ENCODE peak calls at places on chromosomes 6 and 20, in eight cellular contexts. V is kidney, E is keratinocyte, A is fibroblast of lung, O is IMR-90, Q is mesendoderm, H is HCT116, K is adipocyte. Z is an unnamed sample.

GRCh38 chr20:38894091-38894847 is 31.9 kb upstream of the FAM83D start:
- DNase-seq in V (no peak), K (no peak), E (no peak), H (no peak), Q (no peak), A (peak; percentile 3), O (no peak), Z (no peak)

GRCh38 chr6:34730006-34730405 is 27.3 kb upstream of the SNRPC start:
- DNase-seq in E (no peak), V (no peak), Q (no peak), H (no peak), O (no peak), A (no peak), K (no peak), Z (no peak)

GRCh38 chr20:1075564-1075963 is 42.8 kb upstream of the PSMF1 start:
- DNase-seq in K (no peak), Q (no peak), A (no peak), O (no peak), V (no peak), E (no peak), H (no peak), Z (no peak)

GRCh38 chr6:149489967-149490366 is 5.2 kb upstream of the ZC3H12D start:
- DNase-seq in E (no peak), O (no peak), K (no peak), V (no peak), H (no peak), Q (no peak), A (no peak), Z (no peak)

GRCh38 chr6:45942953-45943352 is 72.7 kb downstream of the CLIC5 start:
- DNase-seq in K (no peak), O (no peak), E (no peak), H (no peak), Q (no peak), V (no peak), A (no peak), Z (no peak)

GRCh38 chr20:48614593-48615274 is 213.1 kb downstream of the PREX1 start:
- DNase-seq in O (no peak), H (no peak), A (peak; percentile 20), K (no peak), E (no peak), Q (no peak), V (peak; percentile 39), Z (no peak)

GRCh38 chr6:168302534-168302933 is 17.0 kb downstream of the DACT2 start:
- DNase-seq in O (no peak), Q (peak; percentile 78), E (no peak), K (no peak), H (no peak), A (no peak), V (no peak), Z (peak; percentile 73)

GRCh38 chr6:137832110-137832509 is 34.9 kb upstream of the TNFAIP3 start:
- DNase-seq in H (peak; percentile 73), V (no peak), A (peak; percentile 96), O (peak; percentile 92), Q (peak; percentile 19), K (peak; percentile 55), E (no peak), Z (no peak)

GRCh38 chr6:72620866-72621242 is 1.0 kb upstream of the KCNQ5 start:
- DNase-seq in K (no peak), E (no peak), H (no peak), V (peak; percentile 63), O (no peak), A (no peak), Q (peak; percentile 6), Z (no peak)

GRCh38 chr6:117157448-117157847 is 107.9 kb upstream of the VGLL2 start:
- DNase-seq in Q (peak; percentile 48), O (no peak), V (no peak), A (no peak), H (no peak), K (no peak), E (no peak), Z (no peak)

GRCh38 chr20:20490673-20491072 is 122.8 kb downstream of the INSM1 start:
- DNase-seq in O (no peak), V (no peak), K (no peak), Q (no peak), A (no peak), E (no peak), H (no peak), Z (no peak)

GRCh38 chr20:12737900-12738299 is 270.9 kb upstream of the SPTLC3 start:
- DNase-seq in Q (no peak), E (no peak), V (no peak), K (no peak), O (no peak), H (no peak), A (no peak), Z (no peak)

GRCh38 chr20:64210661-64211369 is 44.7 kb upstream of the PCMTD2 start:
- DNase-seq in V (no peak), A (no peak), E (no peak), H (no peak), Q (no peak), O (no peak), K (peak; percentile 16), Z (no peak)

GRCh38 chr20:36527331-36528125 is 13.8 kb upstream of the MYL9 start:
- DNase-seq in K (no peak), H (no peak), Q (no peak), A (no peak), O (no peak), V (no peak), E (no peak), Z (no peak)

GRCh38 chr6:42402184-42402583 is 49.5 kb downstream of the TRERF1 start:
- DNase-seq in V (no peak), A (peak; percentile 50), Q (no peak), K (peak; percentile 69), H (peak; percentile 58), O (peak; percentile 58), E (no peak), Z (no peak)

GRCh38 chr6:44649365-44650025 is 262.0 kb downstream of the CDC5L start:
- DNase-seq in A (peak; percentile 84), Q (no peak), O (peak; percentile 61), H (no peak), K (peak; percentile 58), V (no peak), E (no peak), Z (no peak)

GRCh38 chr20:38764563-38765355 is 16.5 kb downstream of the ACTR5 start:
- DNase-seq in H (peak; percentile 87), Q (peak; percentile 50), A (peak; percentile 89), O (peak; percentile 93), K (peak; percentile 80), V (no peak), E (no peak), Z (no peak)

GRCh38 chr6:28750926-28751458 is 172.8 kb downstream of the TRIM27 start:
- DNase-seq in H (no peak), K (no peak), Q (no peak), E (no peak), O (no peak), A (no peak), V (no peak), Z (no peak)
- H3K9ac ChIP-seq in H (no peak overlapping the region), K (no peak overlapping the region), Q (no peak overlapping the region), E (no peak overlapping the region), O (no peak overlapping the region), A (no peak overlapping the region), V (no peak overlapping the region), Z (no peak overlapping the region)

GRCh38 chr6:160039441-160039840 is 70.6 kb downstream of the IGF2R start:
- DNase-seq in Q (no peak), A (no peak), O (no peak), E (no peak), V (no peak), K (no peak), H (no peak), Z (peak; percentile 22)
- H3K4me1 ChIP-seq in Q (no peaks in the 10 kb centered on the region), A (peaks cover 26% of the 10 kb centered on the region), O (peaks cover 7% of the 10 kb centered on the region), E (peaks cover 57% of the 10 kb centered on the region), V (peaks cover 18% of the 10 kb centered on the region), K (peaks cover 57% of the 10 kb centered on the region), H (no peaks in the 10 kb centered on the region), Z (no peaks in the 10 kb centered on the region)

GRCh38 chr20:62825288-62825993 is 8.6 kb downstream of the COL9A3 start:
- DNase-seq in Q (no peak), E (no peak), K (no peak), A (no peak), H (no peak), V (peak; percentile 72), O (no peak), Z (no peak)
- H3K9ac ChIP-seq in Q (no peak overlapping the region), E (no peak overlapping the region), K (no peak overlapping the region), A (no peak overlapping the region), H (no peak overlapping the region), V (no peak overlapping the region), O (no peak overlapping the region), Z (no peak overlapping the region)

DNA sequence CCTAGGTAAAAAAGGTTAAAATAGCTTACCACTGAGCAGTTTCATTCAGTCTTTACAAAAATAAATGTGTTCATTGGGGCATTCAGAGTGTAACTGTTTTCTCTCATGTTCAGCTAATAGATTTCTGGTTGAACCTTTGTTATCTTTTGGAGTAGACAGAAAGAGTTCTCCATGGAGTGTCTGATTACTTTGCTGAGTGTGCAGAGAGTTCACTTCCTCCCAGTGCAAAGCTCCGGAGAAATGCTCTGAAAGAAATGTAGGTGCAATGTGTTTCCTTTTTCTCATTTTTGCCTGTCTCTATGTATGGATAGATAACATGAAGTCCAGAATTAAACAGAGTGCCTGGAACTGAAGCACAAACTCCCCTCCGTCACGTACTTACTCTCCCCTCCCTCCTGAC is 52.6 kb downstream of the JAG1 start:
- DNase-seq in K (no peak), O (no peak), E (no peak), H (no peak), A (no peak), Q (no peak), V (no peak), Z (no peak)
- H3K4me1 ChIP-seq in K (peaks cover 29% of the 10 kb centered on the region), O (peaks cover 11% of the 10 kb centered on the region), E (peaks cover 52% of the 10 kb centered on the region), H (peaks cover 4% of the 10 kb centered on the region), A (peaks cover 12% of the 10 kb centered on the region), Q (peaks cover 8% of the 10 kb centered on the region), V (no peaks in the 10 kb centered on the region), Z (peaks cover 11% of the 10 kb centered on the region)

DNA sequence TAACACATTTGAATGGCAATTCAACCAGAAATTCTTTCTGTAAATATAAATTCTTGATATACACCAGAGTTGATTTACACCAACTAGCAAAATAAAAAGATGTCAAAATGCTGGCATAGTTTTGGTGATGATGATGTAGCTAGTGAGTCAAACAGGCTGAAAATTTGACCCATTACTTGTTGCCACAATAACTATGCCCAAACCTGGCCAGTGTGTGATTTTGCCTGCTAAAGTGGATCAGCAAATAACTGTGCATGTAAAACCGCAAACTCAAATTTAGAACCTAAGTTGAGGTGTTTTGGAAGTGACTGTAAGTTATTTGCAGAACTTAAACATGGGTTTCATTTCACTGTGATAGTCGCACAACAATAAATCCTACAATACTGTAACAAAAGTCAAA is 125.9 kb downstream of the KIF6 start:
- DNase-seq in K (peak; percentile 9), V (no peak), E (no peak), A (no peak), O (no peak), H (no peak), Q (no peak), Z (no peak)
- H3K9ac ChIP-seq in K (no peak overlapping the region), V (no peak overlapping the region), E (no peak overlapping the region), A (no peak overlapping the region), O (no peak overlapping the region), H (no peak overlapping the region), Q (no peak overlapping the region), Z (no peak overlapping the region)